ENCODE peak calls at places on chromosomes 16 and 17, in nine cellular contexts. One of them, this sample, is unnamed.

GRCh38 chr16:76583466-76583865 is 306.3 kb downstream of the CNTNAP4 start:
- DNase-seq in esophagus squamous epithelium: no peak
- DNase-seq in fibroblast of lung: peak
- DNase-seq in GM12865: peak
- DNase-seq in SK-N-SH: peak
- DNase-seq in small intestine: no peak
- DNase-seq in fibroblast of mammary gland: peak
- DNase-seq in upper lobe of right lung: no peak
- DNase-seq in psoas muscle: no peak
- DNase-seq in this sample: no peak

GRCh38 chr16:85227262-85227923 is 115.1 kb upstream of the CIBAR2 start:
- DNase-seq in psoas muscle: no peak
- DNase-seq in GM12865: peak
- DNase-seq in fibroblast of mammary gland: no peak
- DNase-seq in fibroblast of lung: no peak
- DNase-seq in upper lobe of right lung: no peak
- DNase-seq in SK-N-SH: no peak
- DNase-seq in small intestine: no peak
- DNase-seq in esophagus squamous epithelium: no peak
- DNase-seq in this sample: no peak

GRCh38 chr17:3885970-3886369 is 6.9 kb downstream of the CAMKK1 start:
- DNase-seq in GM12865: no peak
- DNase-seq in fibroblast of mammary gland: peak
- DNase-seq in fibroblast of lung: peak
- DNase-seq in psoas muscle: no peak
- DNase-seq in SK-N-SH: no peak
- DNase-seq in upper lobe of right lung: no peak
- DNase-seq in esophagus squamous epithelium: no peak
- DNase-seq in small intestine: no peak
- DNase-seq in this sample: no peak

GRCh38 chr17:33560165-33560564 is 267.1 kb upstream of the ASIC2 start:
- DNase-seq in small intestine: no peak
- DNase-seq in GM12865: peak
- DNase-seq in SK-N-SH: no peak
- DNase-seq in upper lobe of right lung: no peak
- DNase-seq in esophagus squamous epithelium: no peak
- DNase-seq in fibroblast of lung: no peak
- DNase-seq in fibroblast of mammary gland: peak
- DNase-seq in psoas muscle: no peak
- DNase-seq in this sample: peak

GRCh38 chr17:45086865-45087495 is 25.9 kb downstream of the NMT1 start:
- DNase-seq in esophagus squamous epithelium: no peak
- DNase-seq in GM12865: no peak
- DNase-seq in fibroblast of lung: no peak
- DNase-seq in fibroblast of mammary gland: no peak
- DNase-seq in small intestine: no peak
- DNase-seq in upper lobe of right lung: no peak
- DNase-seq in SK-N-SH: no peak
- DNase-seq in psoas muscle: no peak
- DNase-seq in this sample: no peak

GRCh38 chr17:81840826-81841778 is 6.3 kb upstream of the PPP1R27 start:
- DNase-seq in fibroblast of lung: no peak
- DNase-seq in fibroblast of mammary gland: no peak
- DNase-seq in esophagus squamous epithelium: no peak
- DNase-seq in GM12865: no peak
- DNase-seq in small intestine: no peak
- DNase-seq in upper lobe of right lung: no peak
- DNase-seq in psoas muscle: peak
- DNase-seq in SK-N-SH: no peak
- DNase-seq in this sample: no peak

GRCh38 chr17:82638183-82638773 is 10.0 kb downstream of the WDR45B start:
- DNase-seq in GM12865: no peak
- DNase-seq in esophagus squamous epithelium: no peak
- DNase-seq in fibroblast of mammary gland: no peak
- DNase-seq in psoas muscle: no peak
- DNase-seq in fibroblast of lung: no peak
- DNase-seq in upper lobe of right lung: no peak
- DNase-seq in SK-N-SH: no peak
- DNase-seq in small intestine: no peak
- DNase-seq in this sample: no peak

GRCh38 chr16:13992976-13993375 is 73.0 kb downstream of the ERCC4 start:
- DNase-seq in SK-N-SH: no peak
- DNase-seq in fibroblast of lung: no peak
- DNase-seq in GM12865: no peak
- DNase-seq in small intestine: no peak
- DNase-seq in esophagus squamous epithelium: no peak
- DNase-seq in fibroblast of mammary gland: no peak
- DNase-seq in psoas muscle: no peak
- DNase-seq in upper lobe of right lung: no peak
- DNase-seq in this sample: no peak

GRCh38 chr16:28951410-28951943 is 740 bp downstream of the NFATC2IP start:
- DNase-seq in esophagus squamous epithelium: no peak
- DNase-seq in GM12865: peak
- DNase-seq in psoas muscle: no peak
- DNase-seq in SK-N-SH: no peak
- DNase-seq in fibroblast of lung: no peak
- DNase-seq in small intestine: peak
- DNase-seq in upper lobe of right lung: no peak
- DNase-seq in fibroblast of mammary gland: no peak
- DNase-seq in this sample: no peak

GRCh38 chr17:8602679-8603078 is 27.8 kb downstream of the MYH10 start:
- DNase-seq in SK-N-SH: no peak
- DNase-seq in fibroblast of mammary gland: no peak
- DNase-seq in GM12865: no peak
- DNase-seq in psoas muscle: no peak
- DNase-seq in small intestine: no peak
- DNase-seq in fibroblast of lung: no peak
- DNase-seq in upper lobe of right lung: no peak
- DNase-seq in esophagus squamous epithelium: no peak
- DNase-seq in this sample: no peak
- H3K4me3 ChIP-seq in SK-N-SH: no peak
- H3K4me3 ChIP-seq in fibroblast of mammary gland: no peak
- H3K4me3 ChIP-seq in GM12865: no peak
- H3K4me3 ChIP-seq in psoas muscle: no peak
- H3K4me3 ChIP-seq in small intestine: no peak
- H3K4me3 ChIP-seq in fibroblast of lung: no peak
- H3K4me3 ChIP-seq in upper lobe of right lung: no peak
- H3K4me3 ChIP-seq in esophagus squamous epithelium: no peak
- H3K4me3 ChIP-seq in this sample: no peak

GRCh38 chr16:81568749-81569087 is 124.1 kb downstream of the CMIP start:
- DNase-seq in fibroblast of lung: no peak
- DNase-seq in SK-N-SH: no peak
- DNase-seq in psoas muscle: no peak
- DNase-seq in fibroblast of mammary gland: no peak
- DNase-seq in upper lobe of right lung: no peak
- DNase-seq in GM12865: no peak
- DNase-seq in small intestine: no peak
- DNase-seq in esophagus squamous epithelium: no peak
- DNase-seq in this sample: no peak

GRCh38 chr16:81571175-81571574 is 126.6 kb downstream of the CMIP start:
- DNase-seq in fibroblast of lung: no peak
- DNase-seq in small intestine: no peak
- DNase-seq in GM12865: no peak
- DNase-seq in psoas muscle: no peak
- DNase-seq in SK-N-SH: no peak
- DNase-seq in fibroblast of mammary gland: no peak
- DNase-seq in upper lobe of right lung: no peak
- DNase-seq in esophagus squamous epithelium: no peak
- DNase-seq in this sample: no peak

GRCh38 chr16:81569361-81570034 is 124.9 kb downstream of the CMIP start:
- DNase-seq in GM12865: no peak
- DNase-seq in small intestine: no peak
- DNase-seq in fibroblast of mammary gland: no peak
- DNase-seq in esophagus squamous epithelium: no peak
- DNase-seq in fibroblast of lung: no peak
- DNase-seq in psoas muscle: no peak
- DNase-seq in upper lobe of right lung: no peak
- DNase-seq in SK-N-SH: no peak
- DNase-seq in this sample: no peak

GRCh38 chr16:81571592-81572230 is 127.1 kb downstream of the CMIP start:
- DNase-seq in fibroblast of mammary gland: no peak
- DNase-seq in small intestine: no peak
- DNase-seq in fibroblast of lung: no peak
- DNase-seq in upper lobe of right lung: no peak
- DNase-seq in SK-N-SH: no peak
- DNase-seq in esophagus squamous epithelium: no peak
- DNase-seq in psoas muscle: no peak
- DNase-seq in GM12865: no peak
- DNase-seq in this sample: no peak

DNA sequence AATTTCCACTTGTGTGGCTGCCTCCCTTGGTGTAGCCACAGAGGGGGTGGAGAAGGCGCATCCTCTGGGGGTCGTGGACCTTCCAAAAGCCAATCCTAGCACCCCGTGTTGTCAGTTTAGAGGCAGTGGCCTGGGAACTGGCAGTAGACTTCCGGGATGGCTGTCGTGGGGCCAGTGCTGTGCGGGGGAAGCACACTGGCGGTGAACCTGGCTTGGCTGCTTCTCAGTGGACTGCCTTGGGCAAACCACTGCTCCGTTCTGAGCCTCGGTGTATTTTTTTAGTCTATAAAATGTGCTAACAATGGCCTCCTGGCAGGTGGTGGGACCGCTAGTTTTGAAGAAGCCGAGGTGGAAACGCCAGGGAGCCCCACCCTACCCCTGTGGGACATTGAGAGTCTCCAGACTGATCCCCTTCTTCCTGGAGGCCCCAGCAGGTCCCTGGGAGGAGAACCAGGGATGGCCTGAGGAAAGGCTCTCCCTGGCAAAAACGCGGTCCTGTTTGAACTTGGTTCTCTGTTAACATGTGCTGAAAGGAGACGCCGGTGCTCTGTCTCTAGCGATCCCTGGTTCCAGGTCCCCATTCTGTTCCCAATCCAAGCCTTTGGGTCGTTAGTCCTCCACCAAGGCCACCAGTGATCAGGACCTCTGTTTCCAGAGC is 125.7 kb downstream of the CMIP start:
- DNase-seq in esophagus squamous epithelium: no peak
- DNase-seq in psoas muscle: no peak
- DNase-seq in SK-N-SH: no peak
- DNase-seq in fibroblast of lung: no peak
- DNase-seq in upper lobe of right lung: no peak
- DNase-seq in GM12865: no peak
- DNase-seq in small intestine: no peak
- DNase-seq in fibroblast of mammary gland: no peak
- DNase-seq in this sample: no peak
- H3K4me3 ChIP-seq in esophagus squamous epithelium: no peak
- H3K4me3 ChIP-seq in psoas muscle: no peak
- H3K4me3 ChIP-seq in SK-N-SH: no peak
- H3K4me3 ChIP-seq in fibroblast of lung: no peak
- H3K4me3 ChIP-seq in upper lobe of right lung: no peak
- H3K4me3 ChIP-seq in GM12865: no peak
- H3K4me3 ChIP-seq in small intestine: no peak
- H3K4me3 ChIP-seq in fibroblast of mammary gland: no peak
- H3K4me3 ChIP-seq in this sample: no peak

DNA sequence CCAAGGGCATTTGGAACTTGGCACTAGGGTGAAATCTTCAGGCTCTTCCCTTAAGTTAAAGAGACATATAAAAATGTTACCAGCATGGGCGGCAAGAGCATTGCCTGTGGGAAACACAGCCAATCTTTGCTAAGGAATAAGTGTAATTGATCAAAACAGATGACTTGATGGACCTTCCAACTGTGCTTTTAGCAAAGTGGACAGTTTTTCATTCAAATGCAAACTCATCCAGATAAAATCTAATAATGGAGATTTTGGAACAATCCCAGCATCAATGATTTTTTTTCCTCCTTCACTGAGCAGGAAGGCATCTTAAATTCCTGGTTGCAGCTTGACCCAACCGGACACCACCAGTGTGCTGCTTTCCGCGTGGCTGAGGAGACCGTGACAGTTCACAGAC is 42.9 kb upstream of the BHLHA9 start:
- DNase-seq in psoas muscle: no peak
- DNase-seq in upper lobe of right lung: no peak
- DNase-seq in GM12865: no peak
- DNase-seq in fibroblast of lung: no peak
- DNase-seq in fibroblast of mammary gland: no peak
- DNase-seq in SK-N-SH: no peak
- DNase-seq in esophagus squamous epithelium: no peak
- DNase-seq in small intestine: no peak
- DNase-seq in this sample: no peak
- H3K4me3 ChIP-seq in psoas muscle: peak
- H3K4me3 ChIP-seq in upper lobe of right lung: peak
- H3K4me3 ChIP-seq in GM12865: peak
- H3K4me3 ChIP-seq in fibroblast of lung: no peak
- H3K4me3 ChIP-seq in fibroblast of mammary gland: no peak
- H3K4me3 ChIP-seq in SK-N-SH: no peak
- H3K4me3 ChIP-seq in esophagus squamous epithelium: no peak
- H3K4me3 ChIP-seq in small intestine: peak
- H3K4me3 ChIP-seq in this sample: no peak

GRCh38 chr16:2009302-2009711 is 314 bp downstream of the ZNF598 start:
- DNase-seq in fibroblast of lung: no peak
- DNase-seq in esophagus squamous epithelium: no peak
- DNase-seq in GM12865: no peak
- DNase-seq in small intestine: peak
- DNase-seq in fibroblast of mammary gland: no peak
- DNase-seq in SK-N-SH: peak
- DNase-seq in upper lobe of right lung: no peak
- DNase-seq in psoas muscle: peak
- DNase-seq in this sample: no peak

GRCh38 chr16:2007081-2007836 is 2.4 kb downstream of the ZNF598 start:
- DNase-seq in fibroblast of mammary gland: no peak
- DNase-seq in fibroblast of lung: no peak
- DNase-seq in psoas muscle: peak
- DNase-seq in SK-N-SH: no peak
- DNase-seq in GM12865: no peak
- DNase-seq in small intestine: no peak
- DNase-seq in esophagus squamous epithelium: no peak
- DNase-seq in upper lobe of right lung: no peak
- DNase-seq in this sample: no peak

GRCh38 chr16:2008631-2009301 is 855 bp downstream of the ZNF598 start:
- DNase-seq in fibroblast of lung: peak
- DNase-seq in SK-N-SH: peak
- DNase-seq in small intestine: peak
- DNase-seq in esophagus squamous epithelium: no peak
- DNase-seq in psoas muscle: peak
- DNase-seq in upper lobe of right lung: no peak
- DNase-seq in GM12865: peak
- DNase-seq in fibroblast of mammary gland: peak
- DNase-seq in this sample: no peak

GRCh38 chr16:2006317-2006716 is 3.3 kb downstream of the ZNF598 start:
- DNase-seq in GM12865: no peak
- DNase-seq in fibroblast of lung: no peak
- DNase-seq in SK-N-SH: no peak
- DNase-seq in fibroblast of mammary gland: no peak
- DNase-seq in psoas muscle: peak
- DNase-seq in esophagus squamous epithelium: no peak
- DNase-seq in upper lobe of right lung: no peak
- DNase-seq in small intestine: no peak
- DNase-seq in this sample: no peak

GRCh38 chr16:2008009-2008526 is 1.6 kb downstream of the ZNF598 start:
- DNase-seq in fibroblast of lung: peak
- DNase-seq in upper lobe of right lung: no peak
- DNase-seq in SK-N-SH: no peak
- DNase-seq in esophagus squamous epithelium: no peak
- DNase-seq in psoas muscle: peak
- DNase-seq in small intestine: peak
- DNase-seq in fibroblast of mammary gland: peak
- DNase-seq in GM12865: peak
- DNase-seq in this sample: no peak
- H3K4me3 ChIP-seq in fibroblast of lung: peak
- H3K4me3 ChIP-seq in upper lobe of right lung: peak
- H3K4me3 ChIP-seq in SK-N-SH: peak
- H3K4me3 ChIP-seq in esophagus squamous epithelium: peak
- H3K4me3 ChIP-seq in psoas muscle: peak
- H3K4me3 ChIP-seq in small intestine: peak
- H3K4me3 ChIP-seq in fibroblast of mammary gland: peak
- H3K4me3 ChIP-seq in GM12865: peak
- H3K4me3 ChIP-seq in this sample: peak